ENCODE peak calls at places on chromosomes 4 and X, in seven cellular contexts. S, Z, T, Q, O, G and V are unnamed samples.

GRCh38 chr4:41679991-41680390 is 68.5 kb downstream of the PHOX2B start:
- DNase-seq in T (no peak), Z (no peak), O (no peak), G (no peak), S (no peak), Q (no peak), V (no peak)

GRCh38 chrX:15564981-15565579 is 35.7 kb downstream of the ACE2 start:
- DNase-seq in O (peak), G (peak), S (peak), T (no peak), Z (peak), Q (no peak), V (no peak)

GRCh38 chrX:15686818-15687685 is 22.4 kb upstream of the CLTRN start:
- DNase-seq in S (peak), T (peak), Z (peak), G (peak), Q (peak), O (peak), V (peak)

GRCh38 chr4:98150092-98150761 is 7.0 kb upstream of the STPG2 start:
- DNase-seq in T (no peak), Z (no peak), O (peak), G (no peak), S (no peak), Q (no peak), V (no peak)

GRCh38 chr4:127540497-127541026 is 92.2 kb upstream of the INTU start:
- DNase-seq in Q (no peak), O (no peak), T (no peak), G (no peak), Z (no peak), S (no peak), V (no peak)

GRCh38 chr4:154415313-154415712 is 76.3 kb downstream of the DCHS2 start:
- DNase-seq in T (no peak), Z (no peak), Q (no peak), O (no peak), G (no peak), S (no peak), V (no peak)

GRCh38 chrX:14508025-14508690 is 21.2 kb upstream of the GLRA2 start:
- DNase-seq in Q (no peak), S (no peak), T (no peak), Z (no peak), G (no peak), O (peak), V (no peak)

GRCh38 chr4:116531870-116532269 is 553.5 kb downstream of the TRAM1L1 start:
- DNase-seq in Q (no peak), S (no peak), Z (no peak), G (no peak), T (no peak), O (no peak), V (no peak)

GRCh38 chr4:114558446-114559020 is 40.1 kb upstream of the UGT8 start:
- DNase-seq in O (peak), Q (no peak), Z (no peak), G (no peak), S (no peak), T (no peak), V (no peak)

GRCh38 chrX:132651411-132652086 is 162.7 kb upstream of the MBNL3 start:
- DNase-seq in G (no peak), Q (peak), T (no peak), O (peak), S (no peak), Z (no peak), V (no peak)

GRCh38 chr4:59024257-59024656 is 1914.1 kb upstream of the IGFBP7 start:
- DNase-seq in G (no peak), Q (no peak), S (no peak), Z (no peak), O (no peak), T (no peak), V (no peak)

GRCh38 chr4:48258845-48259397 is 10.7 kb downstream of the TEC start:
- DNase-seq in Q (no peak), T (no peak), S (no peak), O (no peak), Z (no peak), G (no peak), V (no peak)

GRCh38 chrX:9320940-9321339 is 143.9 kb upstream of the TBL1X start:
- DNase-seq in S (no peak), Z (no peak), Q (no peak), T (no peak), G (no peak), O (peak), V (no peak)

GRCh38 chr4:158870282-158871049 is 101.6 kb downstream of the FNIP2 start:
- DNase-seq in Z (no peak), S (no peak), O (no peak), T (no peak), Q (no peak), G (no peak), V (no peak)

GRCh38 chr4:140937866-140938265 is 181.7 kb upstream of the TBC1D9 start:
- DNase-seq in Z (peak), Q (no peak), S (no peak), G (no peak), T (no peak), O (peak), V (no peak)

GRCh38 chrX:16212436-16212835 is 45.2 kb downstream of the MAGEB17 start:
- DNase-seq in Z (no peak), G (no peak), S (no peak), T (no peak), O (peak), Q (no peak), V (no peak)

GRCh38 chrX:3345281-3346081 is 971 bp downstream of the MXRA5 start:
- DNase-seq in T (no peak), O (no peak), S (no peak), G (no peak), Q (no peak), Z (no peak), V (no peak)

GRCh38 chr4:88043001-88043400 is 35.6 kb downstream of the PKD2 start:
- DNase-seq in Q (no peak), T (no peak), S (no peak), G (no peak), O (no peak), Z (no peak), V (no peak)

GRCh38 chr4:4216668-4217067 is 10.1 kb downstream of the OTOP1 start:
- DNase-seq in S (no peak), O (peak), Q (no peak), Z (peak), T (no peak), G (no peak), V (no peak)

GRCh38 chrX:74779175-74779574 is 146.1 kb downstream of the NEXMIF start:
- DNase-seq in S (no peak), O (no peak), G (no peak), Q (no peak), Z (no peak), T (no peak), V (no peak)

GRCh38 chrX:30981968-30982367 is 89.9 kb downstream of the FTHL17 start:
- DNase-seq in T (no peak), S (no peak), G (no peak), O (no peak), Z (no peak), Q (no peak), V (no peak)

GRCh38 chr4:110091426-110091825 is 107.0 kb downstream of the ELOVL6 start:
- DNase-seq in Q (no peak), T (no peak), Z (peak), O (peak), G (no peak), S (no peak), V (no peak)

GRCh38 chr4:126051709-126052424 is 737.1 kb downstream of the FAT4 start:
- DNase-seq in O (peak), S (no peak), G (no peak), T (no peak), Q (no peak), Z (peak), V (no peak)

GRCh38 chrX:34868633-34869032 is 74.0 kb upstream of the FAM47B start:
- DNase-seq in T (no peak), Q (no peak), O (no peak), G (no peak), S (no peak), Z (no peak), V (no peak)

GRCh38 chr4:108333353-108333920 is 164.7 kb upstream of the LEF1 start:
- DNase-seq in Q (no peak), O (no peak), S (no peak), Z (no peak), T (no peak), G (no peak), V (no peak)

GRCh38 chr4:168844261-168845039 is 165.6 kb downstream of the CBR4 start:
- DNase-seq in Z (no peak), O (no peak), G (no peak), Q (no peak), S (no peak), T (no peak), V (no peak)

GRCh38 chrX:23008431-23009099 is 8.8 kb downstream of the DDX53 start:
- DNase-seq in S (no peak), T (no peak), O (peak), Z (no peak), Q (no peak), G (no peak), V (no peak)

GRCh38 chr4:156751486-156751885 is 220.1 kb downstream of the PDGFC start:
- DNase-seq in Q (no peak), O (peak), S (no peak), G (no peak), T (no peak), Z (no peak), V (no peak)

GRCh38 chr4:42331914-42332368 is 65.3 kb upstream of the SHISA3 start:
- DNase-seq in O (peak), Z (no peak), Q (no peak), G (no peak), S (no peak), T (no peak), V (no peak)

GRCh38 chr4:155552180-155552579 is 114.5 kb upstream of the GUCY1A1 start:
- DNase-seq in Q (no peak), G (no peak), S (no peak), O (peak), Z (no peak), T (no peak), V (no peak)

GRCh38 chr4:2352171-2352570 is 66.3 kb downstream of the ZFYVE28 start:
- DNase-seq in Q (no peak), O (no peak), Z (no peak), G (no peak), S (no peak), T (no peak), V (no peak)

GRCh38 chr4:87093443-87094123 is 126.8 kb downstream of the KLHL8 start:
- DNase-seq in Q (peak), O (peak), G (peak), Z (no peak), S (no peak), T (peak), V (peak)

GRCh38 chr4:53307819-53308773 is 57.8 kb downstream of the SCFD2 start:
- DNase-seq in Z (no peak), O (no peak), G (no peak), T (no peak), Q (no peak), S (no peak), V (no peak)

GRCh38 chr4:186554485-186554884 is 882 bp downstream of the MTNR1A start:
- DNase-seq in S (no peak), O (peak), Q (no peak), T (no peak), Z (no peak), G (no peak), V (peak)

GRCh38 chr4:15544196-15544730 is 74.6 kb downstream of the CC2D2A start:
- DNase-seq in S (no peak), Z (no peak), T (no peak), Q (no peak), O (no peak), G (no peak), V (no peak)

GRCh38 chr4:121049072-121049599 is 23.2 kb downstream of the NDNF start:
- DNase-seq in T (no peak), S (no peak), O (peak), G (no peak), Z (no peak), Q (no peak), V (no peak)

GRCh38 chrX:67718926-67719325 is 175.1 kb downstream of the AR start:
- DNase-seq in Z (no peak), Q (no peak), S (no peak), O (no peak), T (no peak), G (no peak), V (no peak)

GRCh38 chrX:150649096-150649870 is 43.9 kb upstream of the MTMR1 start:
- DNase-seq in G (no peak), O (peak), S (no peak), Q (no peak), Z (no peak), T (no peak), V (no peak)

GRCh38 chrX:18354369-18355329 is at the start of gene SCML2:
- DNase-seq in Z (no peak), O (peak), Q (peak), G (peak), S (peak), T (peak), V (peak)